ENCODE peak calls at places on chromosomes 13 and 19, in ten cellular contexts. K, P, L, Z, F, Q, G, O, H and E are unnamed samples. For H3K4me1, the result is how much of the 10 kb centered on the place peaks cover.

GRCh38 chr13:79225487-79226232 is 180.4 kb downstream of the RBM26 start:
- DNase-seq in K (no peak), P (no peak), L (no peak), Z (no peak), F (no peak), Q (no peak), G (no peak), O (peak), H (no peak), E (no peak)

GRCh38 chr19:9729162-9729561 is 39.4 kb downstream of the ZNF846 start:
- DNase-seq in K (no peak), P (no peak), L (no peak), Z (no peak), F (no peak), Q (no peak), G (no peak), O (no peak), H (no peak), E (no peak)

GRCh38 chr19:35555301-35556005 is 8.0 kb downstream of the ATP4A start:
- DNase-seq in K (no peak), P (no peak), L (no peak), Z (no peak), F (no peak), Q (no peak), G (no peak), O (peak), H (peak), E (no peak)

GRCh38 chr13:36447501-36447900 is 15.2 kb downstream of the CCNA1 start:
- DNase-seq in K (no peak), P (no peak), L (no peak), Z (peak), F (no peak), Q (no peak), G (no peak), O (no peak), H (peak), E (no peak)

GRCh38 chr19:3494559-3494958 is 5.9 kb downstream of the DOHH start:
- DNase-seq in K (peak), P (no peak), L (no peak), Z (no peak), F (no peak), Q (no peak), G (no peak), O (no peak), H (no peak), E (no peak)

GRCh38 chr19:55161571-55162322 is 4.2 kb upstream of the TNNI3 start:
- DNase-seq in K (no peak), P (no peak), L (no peak), Z (no peak), F (no peak), Q (no peak), G (no peak), O (no peak), H (no peak), E (no peak)

GRCh38 chr13:32851083-32852064 is 164.8 kb upstream of the KL start:
- DNase-seq in K (no peak), P (no peak), L (no peak), Z (no peak), F (no peak), Q (no peak), G (no peak), O (no peak), H (no peak), E (no peak)

GRCh38 chr19:37964109-37964508 is 57.1 kb downstream of the SIPA1L3 start:
- DNase-seq in K (no peak), P (no peak), L (no peak), Z (no peak), F (no peak), Q (no peak), G (no peak), O (no peak), H (peak), E (no peak)

GRCh38 chr13:88162076-88162702 is 491.0 kb downstream of the SLITRK5 start:
- DNase-seq in K (no peak), P (no peak), L (no peak), Z (no peak), F (no peak), Q (no peak), G (no peak), O (no peak), H (no peak), E (peak)

GRCh38 chr13:24032252-24032651 is 128.3 kb upstream of the SPATA13 start:
- DNase-seq in K (no peak), P (no peak), L (no peak), Z (no peak), F (no peak), Q (no peak), G (no peak), O (no peak), H (peak), E (no peak)

GRCh38 chr13:86572115-86572514 is 772.9 kb upstream of the SLITRK6 start:
- DNase-seq in K (no peak), P (no peak), L (no peak), Z (no peak), F (no peak), Q (no peak), G (no peak), O (no peak), H (peak), E (peak)

GRCh38 chr19:4694211-4694987 is 24.3 kb upstream of the MYDGF start:
- DNase-seq in K (peak), P (no peak), L (no peak), Z (peak), F (no peak), Q (no peak), G (no peak), O (peak), H (peak), E (peak)

GRCh38 chr13:40787062-40787461 is 2.3 kb upstream of the SLC25A15 start:
- DNase-seq in K (no peak), P (no peak), L (no peak), Z (no peak), F (no peak), Q (no peak), G (no peak), O (no peak), H (peak), E (no peak)

GRCh38 chr13:50033696-50034095 is 18.5 kb downstream of the KCNRG start:
- DNase-seq in K (no peak), P (no peak), L (no peak), Z (no peak), F (no peak), Q (no peak), G (no peak), O (no peak), H (peak), E (no peak)

GRCh38 chr19:13588953-13589833 is 82.9 kb upstream of the CACNA1A start:
- DNase-seq in K (peak), P (peak), L (no peak), Z (peak), F (peak), Q (peak), G (peak), O (peak), H (peak), E (peak)

GRCh38 chr19:55119053-55119452 is 1.6 kb upstream of the PPP1R12C start:
- DNase-seq in K (no peak), P (no peak), L (no peak), Z (no peak), F (no peak), Q (no peak), G (no peak), O (no peak), H (no peak), E (no peak)

DNA sequence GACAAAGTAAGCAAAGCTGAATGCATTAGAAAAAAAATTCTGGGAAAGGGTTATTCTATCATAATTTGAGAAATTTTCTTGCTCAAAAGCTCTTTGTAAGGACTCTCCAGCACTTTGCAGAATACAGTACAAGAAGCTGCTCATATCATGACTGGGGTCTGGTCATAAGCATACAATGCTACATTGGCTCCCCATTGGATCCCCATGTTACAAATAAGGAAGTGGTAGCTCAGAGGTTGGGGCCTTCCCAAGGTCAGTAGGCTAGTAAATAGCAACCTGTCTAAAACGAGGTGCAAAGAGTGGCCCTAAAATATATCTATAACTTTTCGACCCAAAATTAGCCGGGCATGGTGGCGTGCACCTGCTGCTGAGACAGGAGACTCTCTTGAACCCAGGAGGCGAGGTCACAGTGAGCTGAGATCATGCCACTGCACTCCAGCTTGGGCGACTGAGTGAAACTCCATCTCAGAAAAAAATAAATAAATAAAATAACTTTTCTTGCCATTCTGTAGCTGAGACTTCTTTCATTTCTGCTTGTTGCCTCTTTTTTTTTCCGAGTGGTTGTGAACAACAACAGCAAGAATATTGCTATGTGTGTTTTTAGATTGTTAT is 10.1 kb downstream of the CDX2 start:
- DNase-seq in K (peak), P (no peak), L (no peak), Z (no peak), F (no peak), Q (no peak), G (no peak), O (no peak), H (no peak), E (no peak)
- H3K4me1 ChIP-seq in K (under half), P (under half), L (under half), Z (under half), F (under half), Q (under half), G (under half), O (under half), H (under half), E (under half)

DNA sequence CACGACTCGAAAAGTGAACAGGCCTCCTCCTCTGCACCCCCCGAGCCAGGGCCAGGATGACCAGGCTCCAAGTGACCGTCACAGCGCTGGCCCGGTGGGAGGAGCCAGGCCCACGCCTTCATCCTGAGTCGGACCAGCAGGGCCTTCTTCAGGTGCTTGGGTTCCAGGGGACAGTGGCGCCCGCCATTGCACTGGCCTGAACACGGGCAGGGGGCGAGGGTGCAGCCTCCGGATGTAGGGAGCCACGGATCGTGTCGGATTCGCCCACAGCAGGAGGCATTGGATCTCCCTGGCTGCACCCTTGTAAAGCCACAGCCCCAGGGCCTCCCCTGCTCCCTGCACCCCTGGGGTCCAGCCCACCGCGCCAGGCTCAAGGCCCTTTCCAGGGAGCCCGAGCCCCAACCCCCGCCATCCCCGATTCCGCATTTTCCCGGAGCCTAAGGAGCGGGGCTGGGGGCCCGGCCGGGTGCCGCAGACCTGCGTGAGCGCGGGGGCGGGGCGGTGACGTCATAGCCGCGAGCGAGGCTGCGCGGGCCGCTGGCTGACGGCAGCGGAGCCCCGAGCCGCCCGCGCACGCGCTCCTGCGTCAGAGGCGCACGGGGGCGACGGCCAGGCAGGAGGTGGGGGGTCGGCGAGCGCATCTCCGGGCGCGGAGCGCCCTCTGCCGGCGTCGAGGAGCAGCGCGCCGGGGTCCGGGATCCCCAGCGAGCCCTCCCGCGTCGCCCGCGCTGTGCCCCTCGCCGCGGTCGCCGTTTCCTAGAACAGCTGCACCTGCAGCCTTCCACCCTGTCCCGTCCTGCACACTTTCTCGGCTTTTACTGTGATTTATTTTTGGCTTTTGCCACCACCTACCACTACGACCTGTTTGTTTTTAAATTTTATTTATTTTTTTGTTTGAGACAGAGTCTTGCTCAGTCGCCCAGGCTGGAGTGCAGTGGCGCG is 1.5 kb upstream of the ATP5F1D start:
- DNase-seq in K (peak), P (peak), L (no peak), Z (peak), F (peak), Q (peak), G (peak), O (peak), H (peak), E (peak)
- H3K4me1 ChIP-seq in K (under half), P (under half), L (half or more), Z (under half), F (half or more), Q (half or more), G (half or more), O (under half), H (under half), E (under half)

GRCh38 chr19:42275517-42275916 is 6.5 kb downstream of the CIC start:
- DNase-seq in K (no peak), P (no peak), L (no peak), Z (no peak), F (no peak), Q (no peak), G (no peak), O (no peak), H (no peak), E (no peak)

GRCh38 chr19:42272989-42273406 is 3.9 kb downstream of the CIC start:
- DNase-seq in K (no peak), P (no peak), L (no peak), Z (no peak), F (no peak), Q (no peak), G (no peak), O (no peak), H (no peak), E (no peak)

GRCh38 chr19:42273407-42274064 is 4.5 kb downstream of the CIC start:
- DNase-seq in K (no peak), P (no peak), L (no peak), Z (no peak), F (no peak), Q (no peak), G (no peak), O (no peak), H (no peak), E (no peak)

GRCh38 chr19:42275103-42275502 is 6.1 kb downstream of the CIC start:
- DNase-seq in K (no peak), P (no peak), L (no peak), Z (no peak), F (no peak), Q (peak), G (no peak), O (no peak), H (no peak), E (no peak)

GRCh38 chr19:42274065-42274682 is 5.1 kb downstream of the CIC start:
- DNase-seq in K (no peak), P (no peak), L (no peak), Z (no peak), F (no peak), Q (peak), G (no peak), O (no peak), H (no peak), E (no peak)
- H3K4me1 ChIP-seq in K (under half), P (under half), L (half or more), Z (under half), F (half or more), Q (half or more), G (half or more), O (under half), H (under half), E (under half)

DNA sequence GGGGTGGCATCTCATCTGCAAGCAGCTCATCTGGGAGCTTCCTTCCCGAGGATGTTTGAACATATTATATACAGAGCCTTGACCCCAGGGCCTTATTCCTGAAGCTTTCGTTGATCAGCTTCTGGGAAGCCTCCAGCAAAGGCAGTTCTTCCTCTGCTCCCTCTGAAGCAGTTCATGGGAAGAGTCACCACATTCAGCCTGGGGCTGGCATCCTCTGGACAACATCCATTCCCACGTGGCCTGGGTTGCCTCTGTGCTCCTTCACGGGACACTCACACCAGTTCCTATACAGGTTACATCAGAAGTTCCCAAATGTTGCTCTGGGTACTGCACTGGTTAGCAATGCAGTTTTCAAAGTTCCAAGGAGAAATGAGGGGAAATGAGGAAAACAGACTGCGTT is 29.6 kb downstream of the COL4A2 start:
- DNase-seq in K (no peak), P (no peak), L (no peak), Z (no peak), F (no peak), Q (no peak), G (no peak), O (no peak), H (no peak), E (no peak)
- H3K4me1 ChIP-seq in K (under half), P (under half), L (half or more), Z (under half), F (under half), Q (half or more), G (under half), O (under half), H (under half), E (under half)

DNA sequence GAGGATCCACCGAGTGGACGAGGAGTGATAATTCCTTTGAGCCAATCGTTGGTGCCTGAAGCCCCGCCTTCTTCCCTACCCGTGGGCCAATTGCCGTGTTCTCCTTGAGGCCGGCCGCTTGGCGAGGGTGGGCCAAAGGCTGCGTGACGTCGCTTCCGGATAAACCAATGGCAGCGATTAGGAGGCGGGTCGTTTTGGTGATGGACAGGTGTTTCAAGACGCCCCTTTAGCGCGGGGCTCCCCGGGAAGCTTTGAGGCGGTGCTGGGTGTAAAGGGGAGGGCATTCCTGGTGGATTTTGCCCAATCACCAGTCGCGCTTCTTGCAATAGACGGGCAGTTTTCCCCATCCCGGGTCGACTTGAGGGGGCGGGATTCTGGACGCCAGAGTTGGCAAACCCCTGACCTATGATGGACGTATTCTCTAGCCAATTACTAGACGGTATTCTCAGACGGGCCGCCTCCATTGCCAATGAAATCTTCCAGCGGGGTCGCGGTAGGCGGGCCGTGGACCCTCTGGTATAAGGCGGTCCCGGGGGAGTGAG is 310 bp upstream of the PRMT1 start:
- DNase-seq in K (peak), P (peak), L (peak), Z (peak), F (peak), Q (peak), G (peak), O (peak), H (peak), E (peak)
- H3K4me1 ChIP-seq in K (under half), P (under half), L (half or more), Z (under half), F (under half), Q (under half), G (half or more), O (under half), H (under half), E (under half)

DNA sequence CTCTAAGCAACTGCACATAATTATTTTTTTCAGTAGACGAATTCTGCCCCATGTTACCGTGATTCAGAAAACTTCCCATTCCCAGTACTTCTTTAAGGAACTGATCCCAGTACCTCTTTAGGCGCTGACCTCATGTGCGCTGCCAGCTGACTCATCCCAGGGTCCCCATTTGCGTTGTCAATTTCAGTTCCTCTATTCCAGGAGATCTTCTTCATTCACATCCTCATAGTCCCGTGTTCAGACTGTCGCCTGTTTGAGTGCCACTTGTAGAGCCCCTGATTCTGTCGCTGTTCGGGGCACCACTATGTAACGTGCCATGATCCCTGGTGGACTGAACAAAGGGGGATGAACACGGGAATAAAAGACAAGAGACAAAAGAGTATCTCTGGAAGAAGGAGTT is 16.4 kb downstream of the FPR3 start:
- DNase-seq in K (no peak), P (no peak), L (no peak), Z (no peak), F (no peak), Q (no peak), G (peak), O (no peak), H (no peak), E (no peak)
- H3K4me1 ChIP-seq in K (under half), P (under half), L (under half), Z (under half), F (under half), Q (under half), G (under half), O (under half), H (under half), E (under half)

DNA sequence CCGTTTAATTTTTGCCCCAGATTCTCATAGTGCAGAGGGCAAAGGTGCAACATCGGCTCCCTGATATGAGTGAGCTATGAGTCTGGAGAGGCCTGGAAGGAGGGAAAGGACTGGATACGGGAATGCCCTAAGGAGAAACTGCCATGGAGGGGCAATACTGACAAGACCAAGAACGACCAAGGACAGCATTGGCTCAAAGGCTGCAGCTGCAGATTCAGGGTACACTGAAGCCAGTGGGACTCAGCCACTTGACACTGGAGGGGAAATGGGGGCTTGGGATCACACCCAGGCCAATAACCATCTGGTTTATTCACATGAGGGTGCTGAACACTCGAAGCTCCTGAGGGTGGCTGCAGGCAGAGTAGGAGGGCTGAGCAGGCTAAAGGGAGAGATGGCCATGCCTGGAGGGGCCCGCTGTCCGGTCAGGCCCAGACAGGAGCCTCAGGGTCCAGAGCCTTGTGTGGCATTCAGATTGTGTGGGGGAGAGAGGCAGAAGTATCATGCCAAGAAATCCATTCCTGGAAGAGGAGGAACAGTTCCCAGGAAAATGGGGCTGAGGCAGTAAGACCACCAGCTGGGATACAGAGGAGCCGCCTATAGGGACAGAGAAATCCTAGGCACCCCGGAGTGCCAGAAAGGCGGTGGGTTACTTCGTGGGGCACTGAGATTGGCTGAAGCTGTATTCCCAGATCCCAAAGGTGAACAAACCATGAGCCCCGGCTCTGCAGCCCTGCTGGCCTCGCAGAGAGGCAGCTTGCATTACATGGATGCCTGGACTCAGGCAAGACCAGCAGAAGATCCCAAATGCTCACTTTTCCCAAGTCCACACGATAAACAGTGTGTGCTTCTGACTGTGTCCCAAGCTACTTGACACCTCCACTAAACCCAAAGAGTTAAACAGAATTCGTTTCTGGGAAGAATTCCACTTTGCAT is 20.7 kb downstream of the COL4A1 start:
- DNase-seq in K (no peak), P (no peak), L (no peak), Z (no peak), F (no peak), Q (no peak), G (no peak), O (no peak), H (no peak), E (no peak)
- H3K4me1 ChIP-seq in K (under half), P (under half), L (under half), Z (under half), F (under half), Q (half or more), G (under half), O (under half), H (under half), E (under half)